ENCODE peak calls at places on chromosomes 13 and 19, in eight cellular contexts. Q is stimulated activated CD8-positive, alpha-beta memory T cell treated with anti-CD3 and anti-CD28 coated beads, Interleukin-15, amount 100 ng/mL, for 24 hours; P is activated T-helper 2 cell treated with anti-CD3 and anti-CD28 coated beads, Interferon-gamma antibody, Interleukin-2, Interleukin-4, amounts not matched to agents 10 μg/mL and 5 μg/mL and 100 μg/mL, durations not matched to agents 14 hours and 24 hours and 36 hours; G is CD4-positive, alpha-beta T cell; E is NCI-H748 treated with DMSO at 0.1 percent for 48 hours; F is breast epithelium; A is dorsolateral prefrontal cortex; B is pancreas. S is an unnamed sample.

GRCh38 chr19:32403291-32403995 is 2.1 kb upstream of the DPY19L3 start:
- DNase-seq in Q (no peak), P (no peak), G (no peak), E (no peak), F (no peak), A (no peak), B (no peak), S (no peak)

GRCh38 chr19:17869114-17869608 is 2.6 kb upstream of the SLC5A5 start:
- DNase-seq in Q (no peak), P (no peak), G (no peak), E (no peak), F (no peak), A (no peak), B (no peak), S (no peak)

GRCh38 chr13:110138700-110139036 is 168.3 kb downstream of the COL4A1 start:
- DNase-seq in Q (no peak), P (no peak), G (no peak), E (no peak), F (no peak), A (no peak), B (no peak), S (no peak)

GRCh38 chr19:15129856-15130580 is 22.8 kb downstream of the SYDE1 start:
- DNase-seq in Q (no peak), P (no peak), G (no peak), E (no peak), F (peak; percentile 48), A (no peak), B (no peak), S (no peak)

GRCh38 chr19:1037553-1038115 is 2.3 kb upstream of the ABCA7 start:
- DNase-seq in Q (no peak), P (no peak), G (no peak), E (no peak), F (no peak), A (no peak), B (no peak), S (no peak)

GRCh38 chr19:28582344-28582743 is 630.6 kb downstream of the UQCRFS1 start:
- DNase-seq in Q (no peak), P (no peak), G (no peak), E (no peak), F (no peak), A (no peak), B (no peak), S (no peak)

GRCh38 chr19:8697671-8698432 is 743 bp downstream of the ACTL9 start:
- DNase-seq in Q (no peak), P (no peak), G (no peak), E (no peak), F (no peak), A (no peak), B (no peak), S (no peak)

GRCh38 chr13:59906413-59907027 is 257.2 kb downstream of the DIAPH3 start:
- DNase-seq in Q (no peak), P (no peak), G (no peak), E (peak; percentile 37), F (no peak), A (no peak), B (no peak), S (no peak)

GRCh38 chr19:10003271-10003670 is 7.0 kb downstream of the COL5A3 start:
- DNase-seq in Q (no peak), P (no peak), G (no peak), E (no peak), F (no peak), A (no peak), B (no peak), S (no peak)

GRCh38 chr19:56639217-56639616 is 3.7 kb upstream of the SMIM17 start:
- DNase-seq in Q (no peak), P (no peak), G (no peak), E (no peak), F (no peak), A (no peak), B (no peak), S (no peak)

GRCh38 chr13:32267836-32268439 is 47.2 kb downstream of the ZAR1L start:
- DNase-seq in Q (peak; percentile 6), P (no peak), G (peak; percentile 40), E (peak; percentile 75), F (no peak), A (no peak), B (peak; percentile 37), S (no peak)

GRCh38 chr13:68056816-68057710 is 826.9 kb upstream of the PCDH9 start:
- DNase-seq in Q (no peak), P (no peak), G (no peak), E (no peak), F (no peak), A (no peak), B (no peak), S (peak; percentile 21)

GRCh38 chr19:44305457-44305856 is 632 bp upstream of the ZNF235 start:
- DNase-seq in Q (no peak), P (no peak), G (no peak), E (no peak), F (no peak), A (no peak), B (no peak), S (no peak)

GRCh38 chr19:40908981-40909380 is 26.9 kb upstream of the CYP2A7 start:
- DNase-seq in Q (no peak), P (no peak), G (no peak), E (no peak), F (no peak), A (no peak), B (no peak), S (no peak)

GRCh38 chr19:13839938-13840750 is 36.8 kb upstream of the NANOS3 start:
- DNase-seq in Q (no peak), P (no peak), G (no peak), E (no peak), F (peak; percentile 71), A (no peak), B (peak; percentile 54), S (no peak)

GRCh38 chr13:26968431-26969335 is 202.9 kb downstream of the USP12 start:
- DNase-seq in Q (no peak), P (no peak), G (no peak), E (no peak), F (no peak), A (no peak), B (peak; percentile 69), S (no peak)

S was measured in DMS153.